ENCODE peak calls at places on chromosomes 1 and 21, in eight cellular contexts. B is H54, L is ovary, W is EH, X is EL, V is renal cortical epithelial cell, S is choroid plexus epithelial cell, F is nephron progenitor cell. C is an unnamed sample.
A peak's percentile ranks its signal among the peaks of the same experiment; 100 is the strongest.

GRCh38 chr1:204151562-204152309 is at the start of gene ETNK2:
- DNase-seq in S (peak; percentile 41), B (peak; percentile 65), L (peak; percentile 89), W (peak; percentile 59), F (peak; percentile 82), X (peak; percentile 59), V (no peak), C (peak; percentile 33)

GRCh38 chr1:111216751-111217150 is 10.8 kb upstream of the CHI3L2 start:
- DNase-seq in W (no peak), V (no peak), S (no peak), B (no peak), X (no peak), F (no peak), L (no peak), C (no peak)

GRCh38 chr1:201517631-201518030 is 10.7 kb upstream of the CSRP1 start:
- DNase-seq in V (no peak), B (no peak), L (no peak), F (no peak), W (peak; percentile 50), X (peak; percentile 34), S (no peak), C (no peak)

GRCh38 chr1:158203693-158204457 is 23.2 kb downstream of the CD1D start:
- DNase-seq in X (peak; percentile 54), S (peak; percentile 84), L (no peak), W (peak; percentile 65), F (peak; percentile 30), V (peak; percentile 69), B (no peak), C (peak; percentile 41)

GRCh38 chr1:157948547-157949152 is 44.8 kb upstream of the KIRREL1 start:
- DNase-seq in S (peak; percentile 71), F (peak; percentile 34), X (peak; percentile 32), W (peak; percentile 41), B (no peak), L (no peak), V (peak; percentile 65), C (peak; percentile 53)

GRCh38 chr1:97796716-97797115 is 124.1 kb downstream of the DPYD start:
- DNase-seq in W (peak; percentile 15), B (no peak), X (no peak), F (no peak), S (peak; percentile 55), L (no peak), V (peak; percentile 37), C (no peak)

GRCh38 chr1:243731974-243732373 is 118.1 kb downstream of the AKT3 start:
- DNase-seq in V (peak; percentile 36), W (no peak), S (no peak), B (no peak), X (no peak), F (no peak), L (no peak), C (no peak)

GRCh38 chr1:1080122-1080753 is 6.1 kb upstream of the RNF223 start:
- DNase-seq in B (no peak), W (peak; percentile 69), L (peak; percentile 65), X (peak; percentile 80), S (peak; percentile 28), F (peak; percentile 65), V (peak; percentile 33), C (peak; percentile 75)

GRCh38 chr1:168179411-168180147 is 817 bp downstream of the TIPRL start:
- DNase-seq in S (peak; percentile 45), L (no peak), F (peak; percentile 1), B (no peak), W (peak; percentile 34), V (peak; percentile 13), X (peak; percentile 42), C (peak; percentile 10)

GRCh38 chr1:20475002-20475401 is 11.0 kb downstream of the CAMK2N1 start:
- DNase-seq in F (no peak), W (no peak), V (no peak), X (no peak), L (no peak), B (no peak), S (no peak), C (peak; percentile 41)

GRCh38 chr1:21931171-21932093 is 5.7 kb downstream of the HSPG2 start:
- DNase-seq in X (peak; percentile 98), S (peak; percentile 84), F (no peak), V (peak; percentile 78), L (peak; percentile 71), B (peak; percentile 67), W (peak; percentile 98), C (peak; percentile 46)

GRCh38 chr1:168772428-168772827 is 43.4 kb upstream of the DPT start:
- DNase-seq in L (no peak), B (no peak), F (no peak), S (no peak), X (no peak), W (no peak), V (no peak), C (no peak)

GRCh38 chr1:50084389-50084788 is 24.3 kb upstream of the ELAVL4 start:
- DNase-seq in B (no peak), S (no peak), V (no peak), W (no peak), X (no peak), F (no peak), L (no peak), C (no peak)

GRCh38 chr1:179127163-179127895 is 45.5 kb downstream of the TOR3A start:
- DNase-seq in S (peak; percentile 42), X (peak; percentile 64), V (peak; percentile 73), F (no peak), B (no peak), W (peak; percentile 85), L (no peak), C (no peak)

GRCh38 chr1:226677121-226678020 is 61.7 kb downstream of the ITPKB start:
- DNase-seq in F (no peak), X (peak; percentile 92), W (peak; percentile 94), L (peak; percentile 79), S (peak; percentile 56), B (peak; percentile 78), V (peak; percentile 72), C (peak; percentile 20)

GRCh38 chr1:114756009-114756892 is 1.5 kb downstream of the CSDE1 start:
- DNase-seq in X (no peak), B (no peak), W (no peak), L (no peak), F (no peak), V (no peak), S (peak; percentile 14), C (no peak)

GRCh38 chr1:158112994-158113758 is 67.5 kb upstream of the CD1D start:
- DNase-seq in S (peak; percentile 35), B (no peak), X (peak; percentile 51), V (no peak), W (peak; percentile 46), F (peak; percentile 83), L (peak; percentile 50), C (peak; percentile 63)

GRCh38 chr1:237685553-237685952 is 205.2 kb downstream of the ZP4 start:
- DNase-seq in L (no peak), B (no peak), F (no peak), S (no peak), V (no peak), X (no peak), W (no peak), C (no peak)

GRCh38 chr1:33512612-33513011 is 40.2 kb downstream of the ZSCAN20 start:
- DNase-seq in B (no peak), F (no peak), V (no peak), W (peak; percentile 6), L (no peak), X (no peak), S (no peak), C (no peak)

GRCh38 chr21:35372201-35372600 is 323.1 kb upstream of the RUNX1 start:
- DNase-seq in X (no peak), S (no peak), B (no peak), V (no peak), W (no peak), L (no peak), F (no peak), C (no peak)

GRCh38 chr1:199220046-199220445 is 581.2 kb downstream of the PTPRC start:
- DNase-seq in W (no peak), B (no peak), X (no peak), S (no peak), F (no peak), L (no peak), V (no peak), C (no peak)

GRCh38 chr1:162323023-162323422 is 53.6 kb downstream of the SPATA46 start:
- DNase-seq in F (no peak), V (no peak), S (no peak), W (no peak), L (no peak), B (no peak), X (no peak), C (no peak)

GRCh38 chr1:84722794-84723193 is 32.5 kb upstream of the SSX2IP start:
- DNase-seq in B (no peak), X (no peak), S (peak; percentile 21), F (no peak), V (peak; percentile 13), W (peak; percentile 47), L (no peak), C (no peak)

GRCh38 chr1:182229907-182230522 is 161.6 kb downstream of the GLUL start:
- DNase-seq in V (peak; percentile 39), W (peak; percentile 39), L (no peak), F (no peak), X (no peak), S (no peak), B (no peak), C (no peak)

GRCh38 chr1:115158181-115158580 is 68.9 kb upstream of the TSPAN2 start:
- DNase-seq in W (peak; percentile 87), S (peak; percentile 74), B (no peak), F (no peak), X (peak; percentile 74), V (peak; percentile 16), L (peak; percentile 44), C (no peak)

GRCh38 chr21:20662523-20662922 is 335.7 kb upstream of the NCAM2 start:
- DNase-seq in F (peak; percentile 5), S (no peak), B (no peak), L (no peak), X (no peak), W (no peak), V (no peak), C (no peak)

GRCh38 chr1:247638781-247639180 is 33.4 kb downstream of the OR2G3 start:
- DNase-seq in V (no peak), W (no peak), F (no peak), S (no peak), B (no peak), X (no peak), L (no peak), C (no peak)

GRCh38 chr1:86380257-86380861 is 15.8 kb downstream of the ODF2L start:
- DNase-seq in S (peak; percentile 94), W (peak; percentile 73), L (no peak), V (peak; percentile 83), B (no peak), F (no peak), X (peak; percentile 67), C (peak; percentile 16)